ENCODE peak calls at places on chromosomes 1 and 21, in four cellular contexts. O is H1, T is GM12878, A is HepG2. K is an unnamed sample. For H3K36me3, the result is how much of the 10 kb centered on the place peaks cover.

GRCh38 chr1:52140633-52141512 is 1.0 kb upstream of the ZFYVE9 start:
- DNase-seq in O (no peak), A (peak), T (no peak), K (no peak)

GRCh38 chr1:39332291-39332690 is 127.8 kb downstream of the MACF1 start:
- DNase-seq in T (no peak), O (no peak), A (no peak), K (no peak)

GRCh38 chr21:32940079-32941014 is 85.4 kb upstream of the OLIG2 start:
- DNase-seq in A (peak), O (no peak), T (no peak), K (peak)

GRCh38 chr1:909861-910310 is 13.8 kb upstream of the SAMD11 start:
- DNase-seq in A (no peak), T (no peak), O (no peak), K (no peak)

GRCh38 chr1:93798301-93798700 is 80.7 kb downstream of the DNTTIP2 start:
- DNase-seq in A (no peak), T (no peak), O (no peak), K (no peak)

GRCh38 chr21:33945652-33946270 is 30.2 kb upstream of the ATP5PO start:
- DNase-seq in A (no peak), O (peak), T (no peak), K (no peak)

GRCh38 chr21:42593007-42593814 is 60.2 kb upstream of the PDE9A start:
- DNase-seq in T (no peak), A (peak), O (peak), K (peak)

GRCh38 chr1:198291036-198291435 is 134.2 kb downstream of the NEK7 start:
- DNase-seq in A (no peak), T (no peak), O (no peak), K (peak)

GRCh38 chr21:28991861-28992525 is 684 bp downstream of the LTN1 start:
- DNase-seq in O (no peak), T (no peak), A (peak), K (no peak)

GRCh38 chr1:87684786-87685185 is 356.1 kb downstream of the LMO4 start:
- DNase-seq in O (no peak), T (no peak), A (no peak), K (no peak)

GRCh38 chr1:30923597-30923996 is 15.0 kb upstream of the SDC3 start:
- DNase-seq in A (no peak), T (no peak), O (no peak), K (no peak)

GRCh38 chr1:26233903-26234643 is at the start of gene CEP85:
- DNase-seq in T (peak), A (peak), O (peak), K (peak)

GRCh38 chr1:22472596-22472995 is 20.9 kb downstream of the ZBTB40 start:
- DNase-seq in A (no peak), T (no peak), O (no peak), K (no peak)

GRCh38 chr1:203534526-203534925 is 40.6 kb downstream of the OPTC start:
- DNase-seq in T (no peak), O (no peak), A (no peak), K (no peak)

GRCh38 chr1:176531896-176532892 is 69.2 kb downstream of the PAPPA2 start:
- DNase-seq in T (no peak), A (no peak), O (no peak), K (no peak)

GRCh38 chr1:176531036-176531435 is 68.1 kb downstream of the PAPPA2 start:
- DNase-seq in A (peak), O (no peak), T (no peak), K (no peak)

GRCh38 chr1:176533020-176533419 is 70.0 kb downstream of the PAPPA2 start:
- DNase-seq in O (no peak), A (no peak), T (no peak), K (no peak)

GRCh38 chr1:176529395-176529794 is 66.4 kb downstream of the PAPPA2 start:
- DNase-seq in A (no peak), T (no peak), O (no peak), K (no peak)
- TF ChIP-seq YY1 in A (no peak), T (no peak), O (no peak), K (no peak)

GRCh38 chr21:45522986-45523385 is 19.3 kb downstream of the SLC19A1 start:
- DNase-seq in A (no peak), T (no peak), O (no peak), K (no peak)
- H3K36me3 ChIP-seq in A (under half), T (under half), O (under half), K (half or more)

GRCh38 chr1:108034396-108034795 is 69.4 kb upstream of the VAV3 start:
- DNase-seq in O (no peak), A (no peak), T (no peak), K (no peak)
- TF ChIP-seq SUZ12 in O (no peak), A (no peak), T (no peak), K (no peak)

GRCh38 chr21:27424601-27425000 is 457.7 kb upstream of the ADAMTS5 start:
- DNase-seq in T (no peak), O (no peak), A (no peak), K (no peak)

GRCh38 chr21:27426196-27426595 is 459.3 kb upstream of the ADAMTS5 start:
- DNase-seq in O (no peak), A (no peak), T (no peak), K (no peak)

GRCh38 chr21:27425172-27425571 is 458.3 kb upstream of the ADAMTS5 start:
- DNase-seq in T (no peak), A (no peak), O (no peak), K (peak)

GRCh38 chr21:27423906-27424595 is 457.2 kb upstream of the ADAMTS5 start:
- DNase-seq in A (no peak), T (no peak), O (no peak), K (peak)

GRCh38 chr21:27425574-27425973 is 458.7 kb upstream of the ADAMTS5 start:
- DNase-seq in T (no peak), O (no peak), A (no peak), K (no peak)
- TF ChIP-seq YY1 in T (no peak), O (no peak), A (no peak), K (no peak)

DNA sequence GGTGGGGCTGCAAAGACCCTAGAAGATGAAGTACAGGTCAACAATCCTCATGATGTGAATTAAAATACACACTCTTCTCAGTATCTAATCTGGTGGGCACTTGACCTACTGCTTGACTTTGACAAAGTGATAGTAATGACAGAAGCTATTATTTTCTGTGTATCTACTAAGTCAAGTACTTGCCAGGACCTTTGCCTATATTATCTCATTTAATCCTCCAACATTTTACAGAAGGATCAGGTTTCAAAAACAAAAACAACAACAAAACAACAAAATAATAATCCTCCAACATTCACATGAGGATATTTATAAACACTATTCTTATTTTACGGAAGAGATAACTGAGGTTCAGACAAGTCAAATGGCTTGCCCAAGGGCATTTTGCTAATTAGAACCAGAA is 4.4 kb upstream of the CD48 start:
- DNase-seq in A (no peak), T (no peak), O (no peak), K (no peak)
- H3K36me3 ChIP-seq in A (under half), T (under half), O (under half), K (under half)

GRCh38 chr1:235817101-235817725 is 49.5 kb downstream of the LYST start:
- DNase-seq in O (no peak), A (no peak), T (no peak), K (no peak)
- TF ChIP-seq SUZ12 in O (no peak), A (no peak), T (no peak), K (no peak)

GRCh38 chr1:36528361-36529349 is 45.9 kb upstream of the CSF3R start:
- DNase-seq in O (peak), T (no peak), A (no peak), K (peak)
- TF ChIP-seq YY1 in O (peak), T (no peak), A (no peak), K (peak)

DNA sequence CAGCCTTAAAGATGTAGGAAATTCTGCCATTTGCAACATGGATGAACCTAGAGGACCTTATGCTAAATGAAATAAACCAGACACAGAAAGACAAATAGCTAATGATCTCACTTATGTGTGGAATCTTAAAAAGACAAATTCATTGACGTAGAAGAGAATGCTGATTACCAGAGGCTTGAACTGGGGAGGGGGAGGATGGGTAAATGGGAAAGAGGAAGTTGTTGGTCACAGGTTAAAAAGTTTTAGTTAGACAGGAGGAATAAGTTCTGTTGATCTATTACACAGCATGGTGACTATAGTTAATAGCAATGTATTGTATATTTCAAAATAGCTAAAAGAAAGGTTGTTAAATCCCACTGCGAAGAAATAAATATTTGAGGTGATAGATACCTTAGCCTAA is 62.8 kb downstream of the PKN2 start:
- DNase-seq in A (no peak), T (no peak), O (no peak), K (no peak)
- H3K36me3 ChIP-seq in A (under half), T (under half), O (under half), K (under half)